ENCODE peak calls at places on chromosomes 16 and 17, in ten cellular contexts. X is GM10248; Q is HL-60; Z is dorsolateral prefrontal cortex; R is NT2/D1; N is heart right ventricle; B is effector CD4-positive, alpha-beta T cell; G is HS-5; U is stimulated activated CD4-positive, alpha-beta T cell treated with anti-CD3 and anti-CD28 coated beads, Interleukin-15, amount 100 ng/mL, for 48 hours; V is lung. S is an unnamed sample.

GRCh38 chr16:4746991-4747574 is 12.7 kb downstream of the DNAAF8 start:
- DNase-seq in U (no peak), V (no peak), B (no peak), N (no peak), R (no peak), G (no peak), Z (no peak), X (no peak), Q (no peak), S (no peak)

GRCh38 chr17:50691550-50692447 is 15.9 kb downstream of the ANKRD40 start:
- DNase-seq in Z (no peak), N (no peak), B (no peak), U (no peak), R (no peak), G (no peak), V (peak; percentile 58), Q (no peak), X (no peak), S (no peak)

GRCh38 chr17:1498869-1499268 is 6.4 kb upstream of the MYO1C start:
- DNase-seq in V (no peak), G (no peak), N (no peak), R (no peak), B (no peak), Q (peak; percentile 42), U (no peak), X (no peak), Z (no peak), S (no peak)

GRCh38 chr17:39195568-39196160 is 1.8 kb downstream of the CACNB1 start:
- DNase-seq in U (no peak), Z (no peak), X (no peak), R (no peak), B (no peak), G (no peak), V (peak; percentile 85), Q (no peak), N (no peak), S (no peak)

GRCh38 chr16:77739493-77739892 is 17.2 kb downstream of the NUDT7 start:
- DNase-seq in X (no peak), N (no peak), G (no peak), R (no peak), U (no peak), Q (no peak), Z (no peak), B (no peak), V (no peak), S (no peak)

GRCh38 chr16:85520853-85521736 is 92.0 kb upstream of the GSE1 start:
- DNase-seq in V (peak; percentile 91), Z (no peak), G (no peak), X (no peak), B (no peak), Q (no peak), R (no peak), N (no peak), U (no peak), S (no peak)

GRCh38 chr16:70746708-70747424 is 54.1 kb downstream of the VAC14 start:
- DNase-seq in Q (peak; percentile 65), U (no peak), Z (no peak), V (peak; percentile 88), R (no peak), N (peak; percentile 79), B (no peak), X (no peak), G (peak; percentile 88), S (no peak)

GRCh38 chr17:80104321-80104955 is 3.1 kb downstream of the GAA start:
- DNase-seq in Z (no peak), G (no peak), R (no peak), N (no peak), Q (no peak), X (no peak), V (no peak), U (no peak), B (no peak), S (no peak)

GRCh38 chr16:3503513-3503912 is 2.7 kb downstream of the CLUAP1 start:
- DNase-seq in X (no peak), Z (no peak), N (no peak), Q (no peak), R (no peak), U (no peak), G (no peak), V (no peak), B (no peak), S (no peak)

GRCh38 chr17:3740611-3741073 is 16.9 kb downstream of the HASPIN start:
- DNase-seq in V (no peak), U (no peak), R (no peak), X (peak; percentile 66), Q (peak; percentile 75), Z (no peak), G (no peak), N (no peak), B (no peak), S (peak; percentile 54)

GRCh38 chr16:85524365-85524629 is 88.8 kb upstream of the GSE1 start:
- DNase-seq in Z (no peak), V (no peak), G (no peak), X (no peak), R (no peak), N (no peak), B (no peak), U (no peak), Q (peak; percentile 20), S (no peak)

GRCh38 chr17:48840441-48840840 is 9.6 kb downstream of the CALCOCO2 start:
- DNase-seq in N (no peak), U (no peak), Q (no peak), B (no peak), G (no peak), V (no peak), X (no peak), R (no peak), Z (no peak), S (no peak)

GRCh38 chr17:82779541-82779940 is 27.7 kb downstream of the TBCD start:
- DNase-seq in R (no peak), B (no peak), V (no peak), Q (no peak), X (no peak), N (no peak), G (no peak), Z (no peak), U (no peak), S (no peak)

GRCh38 chr17:82056729-82057621 is 5.3 kb downstream of the GPS1 start:
- DNase-seq in X (no peak), Z (no peak), R (no peak), V (no peak), N (no peak), Q (no peak), B (peak; percentile 1), G (no peak), U (no peak), S (no peak)

GRCh38 chr17:78081551-78081950 is 47.0 kb downstream of the TMC6 start:
- DNase-seq in R (no peak), G (no peak), Z (no peak), X (no peak), V (no peak), N (no peak), Q (no peak), B (no peak), U (no peak), S (no peak)

GRCh38 chr17:27543958-27544349 is 87.0 kb upstream of the LGALS9 start:
- DNase-seq in B (no peak), Z (no peak), G (no peak), X (no peak), R (no peak), Q (no peak), N (no peak), U (no peak), V (no peak), S (no peak)

GRCh38 chr17:39994448-39994847 is 13.8 kb downstream of the PSMD3 start:
- DNase-seq in X (no peak), Z (no peak), B (no peak), N (no peak), U (no peak), R (no peak), G (no peak), Q (no peak), V (no peak), S (no peak)

GRCh38 chr17:76414334-76415295 is 30.2 kb downstream of the SPHK1 start:
- DNase-seq in N (peak; percentile 80), Z (peak; percentile 74), R (no peak), G (no peak), B (no peak), X (no peak), Q (no peak), V (no peak), U (no peak), S (no peak)

GRCh38 chr17:80371196-80371595 is 43.8 kb upstream of the ENDOV start:
- DNase-seq in U (no peak), N (no peak), Q (no peak), B (no peak), Z (no peak), G (no peak), R (no peak), X (no peak), V (no peak), S (no peak)

GRCh38 chr16:73714976-73715375 is 581.6 kb upstream of the PSMD7 start:
- DNase-seq in N (no peak), Z (no peak), V (no peak), G (no peak), U (no peak), B (no peak), X (no peak), Q (no peak), R (no peak), S (no peak)

GRCh38 chr17:182164-182751 is 808 bp upstream of the DOC2B start:
- DNase-seq in B (no peak), N (no peak), U (no peak), X (no peak), R (no peak), G (no peak), Z (no peak), V (peak; percentile 57), Q (no peak), S (no peak)

GRCh38 chr17:72952220-72952619 is 140.3 kb downstream of the SLC39A11 start:
- DNase-seq in N (no peak), V (no peak), G (no peak), B (no peak), X (no peak), Q (no peak), U (no peak), R (no peak), Z (no peak), S (no peak)

GRCh38 chr17:65742433-65743312 is 181.2 kb upstream of the AXIN2 start:
- DNase-seq in B (no peak), N (no peak), R (no peak), Z (no peak), X (no peak), U (no peak), Q (no peak), G (peak; percentile 79), V (no peak), S (no peak)

S was measured in germinal center.